ENCODE peak calls at places on chromosomes 3 and 15, in ten cellular contexts. One of them, this sample, is unnamed.

GRCh38 chr15:90552162-90552928 is 22.6 kb downstream of the CRTC3 start:
- DNase-seq in colonic mucosa: no peak
- DNase-seq in neuronal stem cell: no peak
- DNase-seq in brain microvascular endothelial cell: peak; percentile 69
- DNase-seq in osteoblast: peak; percentile 67
- DNase-seq in DND-41: no peak
- DNase-seq in mesendoderm: no peak
- DNase-seq in mammary epithelial cell: no peak
- DNase-seq in thoracic aorta: no peak
- DNase-seq in lung: no peak
- DNase-seq in this sample: no peak

GRCh38 chr15:71440479-71441071 is 325.3 kb downstream of the THSD4 start:
- DNase-seq in colonic mucosa: no peak
- DNase-seq in neuronal stem cell: no peak
- DNase-seq in brain microvascular endothelial cell: no peak
- DNase-seq in osteoblast: peak; percentile 59
- DNase-seq in DND-41: no peak
- DNase-seq in mesendoderm: peak; percentile 52
- DNase-seq in mammary epithelial cell: peak; percentile 47
- DNase-seq in thoracic aorta: no peak
- DNase-seq in lung: no peak
- DNase-seq in this sample: peak; percentile 24

GRCh38 chr3:115657168-115657567 is 33.9 kb downstream of the GAP43 start:
- DNase-seq in colonic mucosa: no peak
- DNase-seq in neuronal stem cell: no peak
- DNase-seq in brain microvascular endothelial cell: no peak
- DNase-seq in osteoblast: no peak
- DNase-seq in DND-41: no peak
- DNase-seq in mesendoderm: peak; percentile 59
- DNase-seq in mammary epithelial cell: no peak
- DNase-seq in thoracic aorta: no peak
- DNase-seq in lung: no peak
- DNase-seq in this sample: peak; percentile 33

GRCh38 chr3:111998661-111999641 is at the start of gene TAGLN3:
- DNase-seq in colonic mucosa: no peak
- DNase-seq in neuronal stem cell: peak; percentile 95
- DNase-seq in brain microvascular endothelial cell: no peak
- DNase-seq in osteoblast: peak; percentile 77
- DNase-seq in DND-41: no peak
- DNase-seq in mesendoderm: peak; percentile 78
- DNase-seq in mammary epithelial cell: peak; percentile 54
- DNase-seq in thoracic aorta: no peak
- DNase-seq in lung: peak; percentile 34
- DNase-seq in this sample: peak; percentile 76

GRCh38 chr3:120684896-120685295 is 2.9 kb upstream of the HGD start:
- DNase-seq in colonic mucosa: no peak
- DNase-seq in neuronal stem cell: no peak
- DNase-seq in brain microvascular endothelial cell: no peak
- DNase-seq in osteoblast: no peak
- DNase-seq in DND-41: no peak
- DNase-seq in mesendoderm: no peak
- DNase-seq in mammary epithelial cell: no peak
- DNase-seq in thoracic aorta: no peak
- DNase-seq in lung: no peak
- DNase-seq in this sample: no peak

GRCh38 chr3:29279830-29280229 is 1.0 kb upstream of the RBMS3 start:
- DNase-seq in colonic mucosa: no peak
- DNase-seq in neuronal stem cell: no peak
- DNase-seq in brain microvascular endothelial cell: no peak
- DNase-seq in osteoblast: no peak
- DNase-seq in DND-41: no peak
- DNase-seq in mesendoderm: no peak
- DNase-seq in mammary epithelial cell: peak; percentile 37
- DNase-seq in thoracic aorta: no peak
- DNase-seq in lung: no peak
- DNase-seq in this sample: no peak

GRCh38 chr3:57680046-57680445 is 12.8 kb downstream of the DENND6A start:
- DNase-seq in colonic mucosa: no peak
- DNase-seq in neuronal stem cell: no peak
- DNase-seq in brain microvascular endothelial cell: no peak
- DNase-seq in osteoblast: no peak
- DNase-seq in DND-41: no peak
- DNase-seq in mesendoderm: no peak
- DNase-seq in mammary epithelial cell: no peak
- DNase-seq in thoracic aorta: no peak
- DNase-seq in lung: no peak
- DNase-seq in this sample: no peak

GRCh38 chr3:194330579-194330978 is 20.5 kb downstream of the CPN2 start:
- DNase-seq in colonic mucosa: no peak
- DNase-seq in neuronal stem cell: no peak
- DNase-seq in brain microvascular endothelial cell: no peak
- DNase-seq in osteoblast: no peak
- DNase-seq in DND-41: no peak
- DNase-seq in mesendoderm: no peak
- DNase-seq in mammary epithelial cell: peak; percentile 96
- DNase-seq in thoracic aorta: no peak
- DNase-seq in lung: no peak
- DNase-seq in this sample: peak; percentile 35

GRCh38 chr3:106121491-106122289 is 252.9 kb upstream of the CBLB start:
- DNase-seq in colonic mucosa: no peak
- DNase-seq in neuronal stem cell: no peak
- DNase-seq in brain microvascular endothelial cell: no peak
- DNase-seq in osteoblast: no peak
- DNase-seq in DND-41: no peak
- DNase-seq in mesendoderm: no peak
- DNase-seq in mammary epithelial cell: no peak
- DNase-seq in thoracic aorta: no peak
- DNase-seq in lung: no peak
- DNase-seq in this sample: no peak

GRCh38 chr3:106124818-106125217 is 256.0 kb upstream of the CBLB start:
- DNase-seq in colonic mucosa: no peak
- DNase-seq in neuronal stem cell: no peak
- DNase-seq in brain microvascular endothelial cell: no peak
- DNase-seq in osteoblast: no peak
- DNase-seq in DND-41: no peak
- DNase-seq in mesendoderm: peak; percentile 41
- DNase-seq in mammary epithelial cell: no peak
- DNase-seq in thoracic aorta: no peak
- DNase-seq in lung: no peak
- DNase-seq in this sample: peak; percentile 17

GRCh38 chr3:106126016-106126525 is 257.3 kb upstream of the CBLB start:
- DNase-seq in colonic mucosa: no peak
- DNase-seq in neuronal stem cell: no peak
- DNase-seq in brain microvascular endothelial cell: no peak
- DNase-seq in osteoblast: no peak
- DNase-seq in DND-41: no peak
- DNase-seq in mesendoderm: no peak
- DNase-seq in mammary epithelial cell: no peak
- DNase-seq in thoracic aorta: no peak
- DNase-seq in lung: no peak
- DNase-seq in this sample: no peak

GRCh38 chr3:106130384-106131084 is 261.7 kb upstream of the CBLB start:
- DNase-seq in colonic mucosa: no peak
- DNase-seq in neuronal stem cell: no peak
- DNase-seq in brain microvascular endothelial cell: peak; percentile 83
- DNase-seq in osteoblast: peak; percentile 65
- DNase-seq in DND-41: no peak
- DNase-seq in mesendoderm: peak; percentile 79
- DNase-seq in mammary epithelial cell: no peak
- DNase-seq in thoracic aorta: no peak
- DNase-seq in lung: no peak
- DNase-seq in this sample: peak; percentile 22

GRCh38 chr3:106126836-106127235 is 258.0 kb upstream of the CBLB start:
- DNase-seq in colonic mucosa: no peak
- DNase-seq in neuronal stem cell: no peak
- DNase-seq in brain microvascular endothelial cell: no peak
- DNase-seq in osteoblast: no peak
- DNase-seq in DND-41: no peak
- DNase-seq in mesendoderm: peak; percentile 82
- DNase-seq in mammary epithelial cell: no peak
- DNase-seq in thoracic aorta: no peak
- DNase-seq in lung: no peak
- DNase-seq in this sample: no peak
- H3K4me3 ChIP-seq in colonic mucosa: no peak overlapping the region
- H3K4me3 ChIP-seq in neuronal stem cell: no peak overlapping the region
- H3K4me3 ChIP-seq in brain microvascular endothelial cell: no peak overlapping the region
- H3K4me3 ChIP-seq in osteoblast: no peak overlapping the region
- H3K4me3 ChIP-seq in DND-41: no peak overlapping the region
- H3K4me3 ChIP-seq in mesendoderm: no peak overlapping the region
- H3K4me3 ChIP-seq in mammary epithelial cell: no peak overlapping the region
- H3K4me3 ChIP-seq in thoracic aorta: no peak overlapping the region
- H3K4me3 ChIP-seq in lung: no peak overlapping the region
- H3K4me3 ChIP-seq in this sample: no peak overlapping the region

GRCh38 chr15:45091161-45091560 is 22.8 kb downstream of the DUOX2 start:
- DNase-seq in colonic mucosa: no peak
- DNase-seq in neuronal stem cell: no peak
- DNase-seq in brain microvascular endothelial cell: peak; percentile 12
- DNase-seq in osteoblast: peak; percentile 70
- DNase-seq in DND-41: no peak
- DNase-seq in mesendoderm: no peak
- DNase-seq in mammary epithelial cell: no peak
- DNase-seq in thoracic aorta: no peak
- DNase-seq in lung: no peak
- DNase-seq in this sample: no peak

GRCh38 chr15:45088801-45089711 is 24.9 kb downstream of the DUOX2 start:
- DNase-seq in colonic mucosa: no peak
- DNase-seq in neuronal stem cell: no peak
- DNase-seq in brain microvascular endothelial cell: no peak
- DNase-seq in osteoblast: peak; percentile 45
- DNase-seq in DND-41: no peak
- DNase-seq in mesendoderm: peak; percentile 69
- DNase-seq in mammary epithelial cell: no peak
- DNase-seq in thoracic aorta: no peak
- DNase-seq in lung: no peak
- DNase-seq in this sample: no peak

GRCh38 chr15:45084163-45084562 is 29.8 kb downstream of the DUOX2 start:
- DNase-seq in colonic mucosa: no peak
- DNase-seq in neuronal stem cell: no peak
- DNase-seq in brain microvascular endothelial cell: no peak
- DNase-seq in osteoblast: no peak
- DNase-seq in DND-41: no peak
- DNase-seq in mesendoderm: no peak
- DNase-seq in mammary epithelial cell: no peak
- DNase-seq in thoracic aorta: no peak
- DNase-seq in lung: no peak
- DNase-seq in this sample: no peak

GRCh38 chr15:45089712-45090373 is 24.1 kb downstream of the DUOX2 start:
- DNase-seq in colonic mucosa: no peak
- DNase-seq in neuronal stem cell: no peak
- DNase-seq in brain microvascular endothelial cell: no peak
- DNase-seq in osteoblast: peak; percentile 14
- DNase-seq in DND-41: no peak
- DNase-seq in mesendoderm: no peak
- DNase-seq in mammary epithelial cell: no peak
- DNase-seq in thoracic aorta: no peak
- DNase-seq in lung: no peak
- DNase-seq in this sample: no peak

GRCh38 chr15:45087513-45087912 is 26.5 kb downstream of the DUOX2 start:
- DNase-seq in colonic mucosa: no peak
- DNase-seq in neuronal stem cell: no peak
- DNase-seq in brain microvascular endothelial cell: no peak
- DNase-seq in osteoblast: no peak
- DNase-seq in DND-41: no peak
- DNase-seq in mesendoderm: peak; percentile 48
- DNase-seq in mammary epithelial cell: no peak
- DNase-seq in thoracic aorta: no peak
- DNase-seq in lung: no peak
- DNase-seq in this sample: peak; percentile 20
- H3K27me3 ChIP-seq in colonic mucosa: no peaks in the 10 kb centered on the region
- H3K27me3 ChIP-seq in neuronal stem cell: no peaks in the 10 kb centered on the region
- H3K27me3 ChIP-seq in brain microvascular endothelial cell: peaks cover 3% of the 10 kb centered on the region
- H3K27me3 ChIP-seq in osteoblast: peaks cover 22% of the 10 kb centered on the region
- H3K27me3 ChIP-seq in DND-41: peaks cover 12% of the 10 kb centered on the region
- H3K27me3 ChIP-seq in mesendoderm: no peaks in the 10 kb centered on the region
- H3K27me3 ChIP-seq in mammary epithelial cell: no peaks in the 10 kb centered on the region
- H3K27me3 ChIP-seq in thoracic aorta: no peaks in the 10 kb centered on the region
- H3K27me3 ChIP-seq in lung: no peaks in the 10 kb centered on the region
- H3K27me3 ChIP-seq in this sample: no peaks in the 10 kb centered on the region

DNA sequence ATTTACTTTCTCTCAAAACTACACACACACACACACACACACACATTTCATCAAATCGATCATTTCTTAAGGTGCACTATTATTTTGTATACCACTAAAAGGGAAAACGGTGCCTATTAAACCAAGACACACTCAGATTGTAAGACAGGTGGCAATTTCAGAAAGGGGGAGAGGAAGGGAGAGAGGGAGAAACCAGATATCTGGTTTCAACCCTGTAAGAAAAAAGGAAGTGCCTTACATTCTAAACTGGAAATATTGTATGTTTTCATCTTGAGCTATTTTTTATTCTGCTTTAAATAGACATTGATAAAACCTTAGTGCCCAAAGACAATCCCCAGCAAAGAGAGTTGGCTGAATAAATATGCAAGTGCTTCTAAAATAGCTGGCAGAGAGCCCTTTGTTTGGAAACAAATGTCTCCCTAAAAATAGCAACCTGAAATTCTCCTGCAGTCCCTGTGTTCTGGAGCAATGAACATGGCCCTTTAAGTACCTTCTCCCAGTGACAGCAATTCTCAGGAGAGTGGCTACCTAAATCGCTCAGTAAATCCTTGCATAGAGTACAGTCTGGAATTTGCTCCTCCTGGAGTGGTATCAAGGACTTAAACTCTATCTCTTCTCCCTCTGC is 85.7 kb downstream of the RARB start:
- DNase-seq in colonic mucosa: no peak
- DNase-seq in neuronal stem cell: no peak
- DNase-seq in brain microvascular endothelial cell: no peak
- DNase-seq in osteoblast: no peak
- DNase-seq in DND-41: no peak
- DNase-seq in mesendoderm: no peak
- DNase-seq in mammary epithelial cell: no peak
- DNase-seq in thoracic aorta: no peak
- DNase-seq in lung: no peak
- DNase-seq in this sample: peak; percentile 8
- H3K4me3 ChIP-seq in colonic mucosa: no peak overlapping the region
- H3K4me3 ChIP-seq in neuronal stem cell: no peak overlapping the region
- H3K4me3 ChIP-seq in brain microvascular endothelial cell: no peak overlapping the region
- H3K4me3 ChIP-seq in osteoblast: no peak overlapping the region
- H3K4me3 ChIP-seq in DND-41: no peak overlapping the region
- H3K4me3 ChIP-seq in mesendoderm: no peak overlapping the region
- H3K4me3 ChIP-seq in mammary epithelial cell: no peak overlapping the region
- H3K4me3 ChIP-seq in thoracic aorta: peak overlapping the region; percentile 25
- H3K4me3 ChIP-seq in lung: no peak overlapping the region
- H3K4me3 ChIP-seq in this sample: no peak overlapping the region

GRCh38 chr15:59371458-59372351 is 966 bp downstream of the MYO1E start:
- DNase-seq in colonic mucosa: peak; percentile 59
- DNase-seq in neuronal stem cell: no peak
- DNase-seq in brain microvascular endothelial cell: no peak
- DNase-seq in osteoblast: peak; percentile 92
- DNase-seq in DND-41: no peak
- DNase-seq in mesendoderm: peak; percentile 45
- DNase-seq in mammary epithelial cell: peak; percentile 66
- DNase-seq in thoracic aorta: no peak
- DNase-seq in lung: peak; percentile 37
- DNase-seq in this sample: peak; percentile 90

GRCh38 chr15:59366368-59367021 is 6.2 kb downstream of the MYO1E start:
- DNase-seq in colonic mucosa: no peak
- DNase-seq in neuronal stem cell: no peak
- DNase-seq in brain microvascular endothelial cell: no peak
- DNase-seq in osteoblast: no peak
- DNase-seq in DND-41: no peak
- DNase-seq in mesendoderm: no peak
- DNase-seq in mammary epithelial cell: no peak
- DNase-seq in thoracic aorta: no peak
- DNase-seq in lung: no peak
- DNase-seq in this sample: no peak

GRCh38 chr15:59372352-59373211 is at the start of gene MYO1E:
- DNase-seq in colonic mucosa: peak; percentile 95
- DNase-seq in neuronal stem cell: peak; percentile 90
- DNase-seq in brain microvascular endothelial cell: peak; percentile 97
- DNase-seq in osteoblast: peak; percentile 99
- DNase-seq in DND-41: no peak
- DNase-seq in mesendoderm: peak; percentile 99
- DNase-seq in mammary epithelial cell: peak; percentile 98
- DNase-seq in thoracic aorta: peak; percentile 68
- DNase-seq in lung: peak; percentile 92
- DNase-seq in this sample: peak; percentile 91

GRCh38 chr15:59367022-59367451 is 5.6 kb downstream of the MYO1E start:
- DNase-seq in colonic mucosa: no peak
- DNase-seq in neuronal stem cell: no peak
- DNase-seq in brain microvascular endothelial cell: no peak
- DNase-seq in osteoblast: no peak
- DNase-seq in DND-41: no peak
- DNase-seq in mesendoderm: no peak
- DNase-seq in mammary epithelial cell: no peak
- DNase-seq in thoracic aorta: no peak
- DNase-seq in lung: no peak
- DNase-seq in this sample: no peak

DNA sequence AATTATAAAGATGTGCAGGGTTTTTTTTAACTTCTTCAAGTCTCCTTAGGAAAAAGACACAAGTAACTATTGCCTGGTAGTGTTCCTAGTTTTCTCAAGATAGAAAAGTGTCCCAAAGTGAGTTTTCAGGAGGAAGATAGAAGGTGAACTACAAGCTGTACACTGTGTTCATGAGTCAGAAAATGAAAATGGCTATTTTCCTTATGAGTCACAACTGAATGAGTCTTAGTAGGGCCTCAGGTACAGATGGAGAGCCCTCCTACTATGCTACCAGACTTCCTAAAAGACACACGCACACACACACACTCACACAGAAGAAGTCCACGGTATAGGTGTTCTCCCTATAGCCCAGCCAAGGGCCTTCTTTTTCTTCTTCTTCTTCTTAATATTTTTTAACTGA is 3.1 kb downstream of the MYO1E start:
- DNase-seq in colonic mucosa: no peak
- DNase-seq in neuronal stem cell: no peak
- DNase-seq in brain microvascular endothelial cell: no peak
- DNase-seq in osteoblast: peak; percentile 56
- DNase-seq in DND-41: no peak
- DNase-seq in mesendoderm: no peak
- DNase-seq in mammary epithelial cell: peak; percentile 58
- DNase-seq in thoracic aorta: no peak
- DNase-seq in lung: no peak
- DNase-seq in this sample: no peak
- H3K27me3 ChIP-seq in colonic mucosa: no peaks in the 10 kb centered on the region
- H3K27me3 ChIP-seq in neuronal stem cell: no peaks in the 10 kb centered on the region
- H3K27me3 ChIP-seq in brain microvascular endothelial cell: no peaks in the 10 kb centered on the region
- H3K27me3 ChIP-seq in osteoblast: no peaks in the 10 kb centered on the region
- H3K27me3 ChIP-seq in DND-41: no peaks in the 10 kb centered on the region
- H3K27me3 ChIP-seq in mesendoderm: no peaks in the 10 kb centered on the region
- H3K27me3 ChIP-seq in mammary epithelial cell: no peaks in the 10 kb centered on the region
- H3K27me3 ChIP-seq in thoracic aorta: no peaks in the 10 kb centered on the region
- H3K27me3 ChIP-seq in lung: no peaks in the 10 kb centered on the region
- H3K27me3 ChIP-seq in this sample: peaks cover 13% of the 10 kb centered on the region